ENCODE peak calls at places on chromosome 22, in five cellular contexts. Q is posterior cingulate gyrus, B is right lobe of liver, N is NB4, J is memory B cell. R is an unnamed sample.

GRCh38 chr22:49793871-49794270 is 33.8 kb downstream of the BRD1 start:
- DNase-seq in Q (no peak), B (no peak), N (no peak), J (no peak), R (no peak)

GRCh38 chr22:45867906-45868555 is 108.9 kb downstream of the WNT7B start:
- DNase-seq in Q (no peak), B (no peak), N (no peak), J (no peak), R (no peak)

GRCh38 chr22:23405366-23405851 is 174.7 kb downstream of the IGLL1 start:
- DNase-seq in Q (no peak), B (no peak), N (no peak), J (no peak), R (no peak)

GRCh38 chr22:39732625-39733024 is 160.9 kb downstream of the ENTHD1 start:
- DNase-seq in Q (no peak), B (no peak), N (no peak), J (no peak), R (no peak)

GRCh38 chr22:19921544-19922081 is 20.0 kb upstream of the COMT start:
- DNase-seq in Q (no peak), B (no peak), N (no peak), J (no peak), R (no peak)

GRCh38 chr22:27213766-27214581 is 556.6 kb downstream of the MIAT start:
- DNase-seq in Q (no peak), B (no peak), N (no peak), J (no peak), R (no peak)

GRCh38 chr22:37669586-37669985 is 5.8 kb upstream of the LGALS1 start:
- DNase-seq in Q (no peak), B (no peak), N (no peak), J (no peak), R (no peak)

GRCh38 chr22:39545310-39546063 is 12.9 kb upstream of the RPS19BP1 start:
- DNase-seq in Q (no peak), B (no peak), N (peak), J (no peak), R (peak)

GRCh38 chr22:29716814-29717213 is 3.0 kb upstream of the CABP7 start:
- DNase-seq in Q (peak), B (peak), N (peak), J (no peak), R (peak)

GRCh38 chr22:27224485-27225364 is 567.3 kb downstream of the MIAT start:
- DNase-seq in Q (no peak), B (no peak), N (no peak), J (no peak), R (no peak)

GRCh38 chr22:38273135-38273761 is 438 bp upstream of the TMEM184B start:
- DNase-seq in Q (no peak), B (no peak), N (no peak), J (no peak), R (peak)

GRCh38 chr22:26314171-26314570 is 114.9 kb upstream of the ASPHD2 start:
- DNase-seq in Q (no peak), B (no peak), N (no peak), J (no peak), R (no peak)

GRCh38 chr22:46737976-46738641 is at the start of gene CERK:
- DNase-seq in Q (peak), B (peak), N (peak), J (peak), R (no peak)

GRCh38 chr22:45231293-45231692 is 9.4 kb downstream of the KIAA0930 start:
- DNase-seq in Q (no peak), B (no peak), N (no peak), J (no peak), R (no peak)

GRCh38 chr22:26325641-26326040 is 103.4 kb upstream of the ASPHD2 start:
- DNase-seq in Q (no peak), B (no peak), N (no peak), J (no peak), R (no peak)

GRCh38 chr22:44261164-44261860 is 51.4 kb downstream of the SHISAL1 start:
- DNase-seq in Q (peak), B (peak), N (no peak), J (no peak), R (no peak)

GRCh38 chr22:18970180-18970947 is 34.3 kb upstream of the PRODH start:
- DNase-seq in Q (no peak), B (no peak), N (peak), J (peak), R (no peak)

GRCh38 chr22:44172370-44173108 is 8.2 kb upstream of the PARVG start:
- DNase-seq in Q (peak), B (peak), N (peak), J (peak), R (no peak)

GRCh38 chr22:19175602-19176174 is 2.8 kb downstream of the SLC25A1 start:
- DNase-seq in Q (no peak), B (no peak), N (peak), J (no peak), R (no peak)

GRCh38 chr22:40312050-40312449 is 34.2 kb upstream of the ADSL start:
- DNase-seq in Q (no peak), B (no peak), N (no peak), J (no peak), R (no peak)

GRCh38 chr22:46432164-46433068 is 96.9 kb downstream of the TRMU start:
- DNase-seq in Q (no peak), B (no peak), N (no peak), J (peak), R (no peak)

GRCh38 chr22:48563966-48564330 is 1263.7 kb downstream of the BRD1 start:
- DNase-seq in Q (no peak), B (no peak), N (no peak), J (no peak), R (no peak)

GRCh38 chr22:31148953-31149627 is 8.8 kb upstream of the PLA2G3 start:
- DNase-seq in Q (peak), B (no peak), N (peak), J (peak), R (peak)

GRCh38 chr22:36853407-36854099 is 7.3 kb upstream of the NCF4 start:
- DNase-seq in Q (peak), B (peak), N (peak), J (peak), R (peak)

GRCh38 chr22:24289138-24289537 is 18.5 kb downstream of the SPECC1L start:
- DNase-seq in Q (no peak), B (no peak), N (no peak), J (no peak), R (peak)

GRCh38 chr22:43198936-43199335 is 12.0 kb upstream of the TTLL12 start:
- DNase-seq in Q (no peak), B (no peak), N (no peak), J (no peak), R (no peak)

GRCh38 chr22:39332441-39333064 is 13.1 kb upstream of the RPL3 start:
- DNase-seq in Q (no peak), B (no peak), N (no peak), J (no peak), R (peak)

GRCh38 chr22:40107756-40108437 is 69.8 kb upstream of the TNRC6B start:
- DNase-seq in Q (no peak), B (no peak), N (no peak), J (no peak), R (peak)

GRCh38 chr22:37274380-37274862 is 7.9 kb upstream of the CYTH4 start:
- DNase-seq in Q (peak), B (peak), N (peak), J (no peak), R (no peak)

GRCh38 chr22:17570851-17571631 is 7.7 kb downstream of the SLC25A18 start:
- DNase-seq in Q (peak), B (peak), N (no peak), J (no peak), R (no peak)

GRCh38 chr22:40525250-40525884 is 111.2 kb downstream of the MRTFA start:
- DNase-seq in Q (peak), B (no peak), N (peak), J (peak), R (peak)

GRCh38 chr22:24444729-24445466 is 17.5 kb downstream of the ADORA2A start:
- DNase-seq in Q (no peak), B (no peak), N (no peak), J (no peak), R (no peak)

GRCh38 chr22:48897638-48897954 is 930.1 kb downstream of the BRD1 start:
- DNase-seq in Q (no peak), B (peak), N (no peak), J (no peak), R (no peak)

GRCh38 chr22:19807161-19807913 is 46.8 kb downstream of the TBX1 start:
- DNase-seq in Q (no peak), B (peak), N (no peak), J (no peak), R (no peak)

GRCh38 chr22:43205748-43206514 is 19.0 kb upstream of the TTLL12 start:
- DNase-seq in Q (no peak), B (no peak), N (no peak), J (no peak), R (no peak)

GRCh38 chr22:46688949-46689348 is 49.1 kb downstream of the CERK start:
- DNase-seq in Q (no peak), B (no peak), N (no peak), J (no peak), R (no peak)

GRCh38 chr22:33440756-33441155 is 382.6 kb upstream of the SYN3 start:
- DNase-seq in Q (no peak), B (no peak), N (no peak), J (no peak), R (no peak)